ENCODE peak calls at places on chromosomes 7 and 10, in four cellular contexts. P, F, O and C are unnamed samples.

GRCh38 chr10:93541402-93542357 is 24.8 kb upstream of the FFAR4 start:
- DNase-seq in P (peak; percentile 41), F (peak; percentile 51), O (peak; percentile 27), C (no peak)

GRCh38 chr7:142000244-142000643 is 4.6 kb downstream of the MGAM start:
- DNase-seq in P (peak; percentile 46), F (no peak), O (no peak), C (no peak)

GRCh38 chr10:79112898-79113431 is 44.2 kb downstream of the ZMIZ1 start:
- DNase-seq in P (peak; percentile 92), F (no peak), O (no peak), C (no peak)

GRCh38 chr10:77628906-77629730 is 8.5 kb downstream of the KCNMA1 start:
- DNase-seq in P (peak; percentile 86), F (no peak), O (no peak), C (no peak)

GRCh38 chr10:121926669-121927360 is 1.0 kb downstream of the ATE1 start:
- DNase-seq in P (peak; percentile 22), F (no peak), O (no peak), C (no peak)

GRCh38 chr7:157689269-157690057 is 352.7 kb downstream of the DNAJB6 start:
- DNase-seq in P (no peak), F (no peak), O (no peak), C (no peak)

GRCh38 chr7:15832996-15833395 is 146.5 kb upstream of the MEOX2 start:
- DNase-seq in P (no peak), F (no peak), O (no peak), C (no peak)

GRCh38 chr7:108875139-108875538 is 305.5 kb downstream of the DNAJB9 start:
- DNase-seq in P (no peak), F (peak; percentile 17), O (peak; percentile 15), C (no peak)

GRCh38 chr10:128095023-128095752 is 31.0 kb downstream of the MKI67 start:
- DNase-seq in P (peak; percentile 44), F (peak; percentile 66), O (peak; percentile 12), C (peak; percentile 33)

GRCh38 chr7:134069187-134069586 is 58.0 kb upstream of the LRGUK start:
- DNase-seq in P (no peak), F (no peak), O (no peak), C (no peak)

GRCh38 chr10:100744136-100744979 is 1.0 kb upstream of the PAX2 start:
- DNase-seq in P (peak; percentile 22), F (peak; percentile 38), O (no peak), C (no peak)